ENCODE peak calls at places on chromosomes 13 and 19, in five cellular contexts. R, J, T, G and D are unnamed samples.

GRCh38 chr19:43779820-43780219 is 953 bp downstream of the KCNN4 start:
- DNase-seq in G (no peak), R (no peak), T (no peak), J (no peak), D (peak)

GRCh38 chr19:48475369-48476068 is 6.3 kb downstream of the CYTH2 start:
- DNase-seq in J (no peak), R (no peak), G (no peak), T (no peak), D (no peak)

GRCh38 chr13:112078879-112079526 is 12.1 kb downstream of the SOX1 start:
- DNase-seq in R (peak), T (no peak), G (no peak), J (peak), D (no peak)

GRCh38 chr13:107301724-107302374 is 733.9 kb upstream of the ARGLU1 start:
- DNase-seq in J (peak), T (peak), R (peak), G (no peak), D (no peak)

GRCh38 chr19:1383311-1384084 is at the start of gene NDUFS7:
- DNase-seq in J (peak), R (peak), G (peak), T (peak), D (peak)

GRCh38 chr13:94140027-94140426 is 339.5 kb downstream of the DCT start:
- DNase-seq in G (no peak), R (peak), T (no peak), J (no peak), D (no peak)

GRCh38 chr19:43639507-43640423 is at the start of gene CADM4:
- DNase-seq in G (no peak), R (peak), T (peak), J (peak), D (peak)

GRCh38 chr13:109979186-109979585 is 192.8 kb upstream of the IRS2 start:
- DNase-seq in G (peak), R (no peak), T (no peak), J (no peak), D (no peak)

GRCh38 chr19:2049741-2050348 is 1.2 kb downstream of the MKNK2 start:
- DNase-seq in T (peak), J (peak), G (no peak), R (peak), D (peak)

GRCh38 chr13:76326343-76326742 is 559.9 kb downstream of the KCTD12 start:
- DNase-seq in J (no peak), R (no peak), G (no peak), T (no peak), D (no peak)

GRCh38 chr13:52954838-52955237 is 73.8 kb upstream of the OLFM4 start:
- DNase-seq in T (no peak), R (peak), J (no peak), G (no peak), D (no peak)

GRCh38 chr13:98575009-98575866 is 1.7 kb downstream of the STK24 start:
- DNase-seq in G (no peak), J (peak), R (no peak), T (peak), D (no peak)

GRCh38 chr13:76222511-76222910 is 586.4 kb downstream of the LMO7 start:
- DNase-seq in J (no peak), R (no peak), T (no peak), G (no peak), D (no peak)

GRCh38 chr13:87810391-87810801 is 139.2 kb downstream of the SLITRK5 start:
- DNase-seq in T (no peak), J (peak), R (peak), G (no peak), D (peak)

GRCh38 chr19:1136201-1136600 is 32.4 kb downstream of the GPX4 start:
- DNase-seq in R (no peak), J (no peak), T (no peak), G (no peak), D (no peak)

GRCh38 chr13:97275265-97275664 is 53.1 kb downstream of the MBNL2 start:
- DNase-seq in T (peak), R (no peak), G (no peak), J (no peak), D (peak)

GRCh38 chr13:75145926-75146325 is 336.0 kb downstream of the TBC1D4 start:
- DNase-seq in J (no peak), R (no peak), G (no peak), T (no peak), D (no peak)

GRCh38 chr19:38917921-38918491 is 6.0 kb upstream of the CCER2 start:
- DNase-seq in J (peak), T (peak), R (peak), G (no peak), D (peak)

GRCh38 chr19:47421844-47422395 is 2.6 kb upstream of the MEIS3 start:
- DNase-seq in J (peak), T (peak), R (peak), G (no peak), D (peak)

GRCh38 chr19:31897292-31897691 is 448.1 kb upstream of the ZNF507 start:
- DNase-seq in T (no peak), J (no peak), G (no peak), R (no peak), D (no peak)

GRCh38 chr19:19550972-19551861 is 13.2 kb downstream of the CILP2 start:
- DNase-seq in G (no peak), J (peak), T (no peak), R (no peak), D (no peak)

GRCh38 chr13:100890645-100891044 is 216.1 kb upstream of the TMTC4 start:
- DNase-seq in R (peak), J (no peak), T (no peak), G (no peak), D (no peak)

GRCh38 chr13:89550842-89551422 is 1796.6 kb upstream of the MIR17HG start:
- DNase-seq in G (no peak), J (no peak), R (no peak), T (no peak), D (no peak)

GRCh38 chr19:19385900-19386339 is 19.6 kb upstream of the GATAD2A start:
- DNase-seq in R (peak), G (no peak), T (no peak), J (no peak), D (no peak)

GRCh38 chr19:47035127-47035494 is 13.3 kb downstream of the TMEM160 start:
- DNase-seq in J (peak), R (peak), G (no peak), T (peak), D (no peak)

GRCh38 chr13:27450921-27451461 is 627 bp upstream of the MTIF3 start:
- DNase-seq in R (peak), J (peak), T (peak), G (peak), D (peak)

GRCh38 chr19:13731147-13731964 is 33.0 kb upstream of the MRI1 start:
- DNase-seq in G (peak), R (peak), J (peak), T (peak), D (peak)

GRCh38 chr19:55693336-55693974 is 18.4 kb downstream of the EPN1 start:
- DNase-seq in G (no peak), T (no peak), R (no peak), J (no peak), D (no peak)

GRCh38 chr19:29699861-29700260 is 15.2 kb downstream of the C19orf12 start:
- DNase-seq in G (no peak), R (no peak), T (no peak), J (no peak), D (no peak)
- TF ChIP-seq EZH2phosphoT487 in G (no peak), R (no peak), T (no peak), J (no peak), D (no peak)

GRCh38 chr13:46094478-46094877 is 10.4 kb downstream of the CPB2 start:
- DNase-seq in R (no peak), J (no peak), T (no peak), G (no peak), D (no peak)
- H2AFZ ChIP-seq in R (no peak), J (no peak), T (no peak), G (no peak), D (no peak)

DNA sequence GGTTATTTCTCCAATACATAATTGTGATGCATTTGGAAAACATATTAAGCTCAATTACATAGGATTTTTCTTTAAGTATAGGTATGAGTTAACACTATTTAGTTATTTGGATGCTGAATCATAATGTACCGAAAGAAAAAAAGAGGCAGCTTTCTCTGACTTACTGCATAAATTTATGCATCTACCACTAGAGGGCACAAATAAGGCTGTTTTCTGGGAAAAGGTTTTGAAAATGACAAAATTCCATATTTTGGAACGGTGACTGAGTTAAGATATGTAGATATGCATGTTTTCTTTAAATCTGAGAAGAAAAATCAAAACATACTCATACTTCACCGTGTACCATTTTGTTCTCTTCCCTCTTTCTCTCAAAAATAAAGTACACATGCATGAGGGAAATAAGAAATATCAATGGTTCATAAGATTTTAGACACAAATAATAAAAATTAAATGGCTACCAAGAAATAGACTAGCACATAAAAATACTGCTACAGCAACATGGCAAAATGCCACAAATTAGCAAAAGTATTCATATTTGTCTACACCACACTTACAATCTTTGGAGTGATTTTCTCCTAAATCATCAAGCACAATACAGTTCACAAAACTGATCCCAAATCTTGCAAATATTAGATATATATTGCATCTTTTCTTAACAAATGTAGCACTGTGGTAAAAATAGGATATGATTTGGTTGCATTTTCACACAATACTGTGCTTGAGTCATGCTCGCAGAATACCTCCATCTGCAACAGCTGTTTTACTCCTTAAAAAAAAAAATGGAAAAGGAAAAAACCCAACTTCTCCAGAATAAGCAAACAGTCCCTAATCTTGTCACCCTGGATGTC is 260.0 kb downstream of the FGF14 start:
- DNase-seq in G (no peak), J (peak), R (peak), T (peak), D (peak)
- TF ChIP-seq EZH2phosphoT487 in G (no peak), J (no peak), R (no peak), T (no peak), D (no peak)

GRCh38 chr13:77894743-77895142 is 23.9 kb downstream of the EDNRB start:
- DNase-seq in G (no peak), J (no peak), T (no peak), R (no peak), D (no peak)

GRCh38 chr13:77893066-77893465 is 25.6 kb downstream of the EDNRB start:
- DNase-seq in T (no peak), R (peak), G (no peak), J (no peak), D (no peak)

GRCh38 chr13:77896977-77897376 is 21.7 kb downstream of the EDNRB start:
- DNase-seq in J (no peak), R (no peak), G (no peak), T (peak), D (no peak)

GRCh38 chr13:77898097-77898496 is 20.5 kb downstream of the EDNRB start:
- DNase-seq in G (no peak), T (peak), J (no peak), R (no peak), D (no peak)

GRCh38 chr13:77896536-77896935 is 22.1 kb downstream of the EDNRB start:
- DNase-seq in T (peak), J (no peak), R (no peak), G (no peak), D (no peak)
- H2AFZ ChIP-seq in T (peak), J (peak), R (no peak), G (no peak), D (no peak)

DNA sequence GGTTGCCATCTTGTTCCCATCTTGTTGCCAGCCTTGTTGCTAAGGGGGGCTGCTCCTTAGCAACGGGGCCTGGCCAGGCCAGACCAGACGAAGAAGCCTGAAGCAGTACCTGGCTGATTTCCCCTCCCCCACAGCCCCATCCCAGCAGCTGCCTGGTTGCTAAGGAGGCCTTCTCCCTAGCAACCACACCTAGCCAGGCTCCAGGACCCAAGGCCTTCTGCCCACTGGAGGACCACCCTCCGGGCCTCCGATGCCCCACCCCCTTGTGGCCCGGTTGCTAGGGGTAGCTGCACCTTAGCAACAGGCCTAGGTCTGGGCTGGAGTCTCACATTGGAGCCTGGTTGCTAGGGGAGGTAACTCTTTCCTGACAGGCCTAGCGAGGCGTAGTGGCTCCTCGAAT is 3.9 kb downstream of the PRRG2 start:
- DNase-seq in J (peak), R (peak), T (no peak), G (no peak), D (peak)
- TF ChIP-seq EZH2phosphoT487 in J (no peak), R (no peak), T (no peak), G (no peak), D (no peak)

DNA sequence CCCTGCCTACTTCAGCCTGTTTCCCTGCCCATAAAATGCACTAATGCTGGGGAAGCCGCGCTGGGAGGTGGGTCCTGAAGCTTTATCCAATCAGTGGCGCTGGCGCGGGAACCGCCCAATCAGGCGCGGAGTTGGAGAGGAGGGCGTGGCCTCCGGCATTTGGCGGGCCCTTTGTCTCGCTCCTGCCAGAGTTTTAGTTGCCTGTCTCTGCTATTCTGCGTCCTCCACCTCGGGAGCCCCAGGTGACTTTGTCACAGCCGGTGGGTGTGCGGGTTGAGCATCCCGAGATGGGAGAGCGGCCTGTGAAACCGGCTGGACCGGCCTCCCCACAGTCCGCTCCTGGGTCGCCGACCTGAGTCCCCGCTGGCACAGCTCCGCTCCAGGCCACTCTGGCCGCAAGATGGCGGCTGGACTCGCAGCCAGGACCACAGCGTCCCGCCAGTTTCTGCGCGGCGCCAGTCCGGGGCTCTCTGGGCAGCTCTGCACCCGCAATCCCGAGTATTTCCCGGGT is 30.7 kb upstream of the ZNF429 start:
- DNase-seq in R (peak), G (no peak), J (peak), T (peak), D (peak)
- H2AFZ ChIP-seq in R (peak), G (no peak), J (no peak), T (peak), D (peak)

GRCh38 chr19:35556846-35557538 is 6.5 kb downstream of the ATP4A start:
- DNase-seq in T (no peak), G (no peak), J (no peak), R (no peak), D (no peak)

GRCh38 chr19:35556025-35556590 is 7.3 kb downstream of the ATP4A start:
- DNase-seq in J (no peak), G (no peak), R (no peak), T (no peak), D (no peak)

GRCh38 chr19:35559281-35559659 is 4.2 kb downstream of the ATP4A start:
- DNase-seq in T (no peak), J (peak), R (peak), G (no peak), D (no peak)

GRCh38 chr19:35558400-35559280 is 4.8 kb downstream of the ATP4A start:
- DNase-seq in T (no peak), J (no peak), R (no peak), G (no peak), D (no peak)

GRCh38 chr19:35557539-35558399 is 5.7 kb downstream of the ATP4A start:
- DNase-seq in J (peak), G (peak), R (peak), T (peak), D (peak)
- TF ChIP-seq EZH2phosphoT487 in J (no peak), G (no peak), R (no peak), T (no peak), D (no peak)

DNA sequence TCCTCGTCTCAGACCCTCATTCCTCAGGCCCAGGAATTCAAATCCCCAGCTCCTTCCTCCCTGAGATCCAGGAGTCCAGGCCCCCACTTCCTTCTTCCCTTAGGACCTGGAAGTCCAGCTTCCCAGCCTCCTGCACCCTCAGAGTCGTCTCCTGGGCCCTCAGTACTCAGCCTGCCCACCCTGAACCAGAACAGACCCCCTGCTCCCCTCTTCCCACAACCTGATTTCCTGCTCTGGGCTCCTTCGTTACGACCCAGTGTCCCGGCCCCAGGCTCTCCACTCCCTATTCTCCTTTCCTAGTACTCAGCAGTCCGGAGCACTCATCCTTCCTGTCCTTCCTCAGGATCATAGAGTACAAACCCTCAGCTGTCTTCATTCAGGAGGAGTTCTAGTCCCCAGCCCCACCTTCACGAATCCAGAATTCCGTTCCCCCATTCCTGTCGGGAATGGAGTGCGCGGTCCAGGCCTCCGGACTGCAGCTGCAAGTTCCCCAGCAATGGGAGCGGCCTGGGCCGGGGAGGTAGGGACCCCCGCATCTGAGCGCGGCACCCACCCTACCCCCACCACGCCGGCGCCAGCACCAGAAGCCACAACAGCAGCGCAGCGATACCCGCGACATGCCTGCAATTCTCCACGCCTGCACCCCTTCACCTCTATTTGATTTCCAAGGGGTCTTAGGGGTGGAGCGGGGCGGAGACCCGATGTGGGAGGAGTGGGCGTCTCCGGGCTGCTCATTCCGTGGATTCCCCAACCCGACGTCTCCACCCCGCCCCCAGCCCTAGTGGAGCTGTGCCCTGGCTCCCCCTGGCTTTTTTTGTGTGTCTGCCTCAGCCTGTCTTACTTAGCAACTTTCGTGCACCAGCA is 12.7 kb downstream of the EGLN2 start:
- DNase-seq in T (no peak), J (peak), G (no peak), R (peak), D (peak)
- H2AFZ ChIP-seq in T (peak), J (no peak), G (no peak), R (peak), D (peak)